ENCODE peak calls at places on chromosomes 1 and 21, in seven cellular contexts. One of them, this sample, is unnamed.

GRCh38 chr1:8423134-8423701 is 105.3 kb downstream of the SLC45A1 start:
- DNase-seq in bronchial epithelial cell: peak; percentile 21
- DNase-seq in A172: no peak
- DNase-seq in occipital lobe: no peak
- DNase-seq in GM03348: peak; percentile 63
- DNase-seq in HT1080: peak; percentile 12
- DNase-seq in psoas muscle: peak; percentile 75
- DNase-seq in this sample: no peak

GRCh38 chr1:78240755-78241154 is 195.0 kb downstream of the GIPC2 start:
- DNase-seq in bronchial epithelial cell: no peak
- DNase-seq in A172: no peak
- DNase-seq in occipital lobe: no peak
- DNase-seq in GM03348: peak; percentile 40
- DNase-seq in HT1080: no peak
- DNase-seq in psoas muscle: no peak
- DNase-seq in this sample: no peak

GRCh38 chr1:44631647-44632510 is 42.4 kb downstream of the TMEM53 start:
- DNase-seq in bronchial epithelial cell: peak; percentile 68
- DNase-seq in A172: peak; percentile 68
- DNase-seq in occipital lobe: peak; percentile 83
- DNase-seq in GM03348: peak; percentile 97
- DNase-seq in HT1080: peak; percentile 83
- DNase-seq in psoas muscle: peak; percentile 96
- DNase-seq in this sample: peak; percentile 87

GRCh38 chr1:46027788-46028573 is 104.4 kb downstream of the PIK3R3 start:
- DNase-seq in bronchial epithelial cell: no peak
- DNase-seq in A172: no peak
- DNase-seq in occipital lobe: no peak
- DNase-seq in GM03348: no peak
- DNase-seq in HT1080: no peak
- DNase-seq in psoas muscle: no peak
- DNase-seq in this sample: no peak

GRCh38 chr1:21278208-21278861 is 11.9 kb downstream of the ECE1 start:
- DNase-seq in bronchial epithelial cell: peak; percentile 44
- DNase-seq in A172: no peak
- DNase-seq in occipital lobe: no peak
- DNase-seq in GM03348: no peak
- DNase-seq in HT1080: no peak
- DNase-seq in psoas muscle: peak; percentile 65
- DNase-seq in this sample: no peak

GRCh38 chr1:155379180-155379876 is 58.6 kb downstream of the RUSC1 start:
- DNase-seq in bronchial epithelial cell: no peak
- DNase-seq in A172: peak; percentile 16
- DNase-seq in occipital lobe: no peak
- DNase-seq in GM03348: peak; percentile 75
- DNase-seq in HT1080: no peak
- DNase-seq in psoas muscle: no peak
- DNase-seq in this sample: peak; percentile 27

GRCh38 chr1:234730542-234731370 is 120.8 kb upstream of the IRF2BP2 start:
- DNase-seq in bronchial epithelial cell: no peak
- DNase-seq in A172: no peak
- DNase-seq in occipital lobe: no peak
- DNase-seq in GM03348: no peak
- DNase-seq in HT1080: no peak
- DNase-seq in psoas muscle: no peak
- DNase-seq in this sample: no peak

GRCh38 chr1:1415751-1416150 is 5.3 kb downstream of the ANKRD65 start:
- DNase-seq in bronchial epithelial cell: no peak
- DNase-seq in A172: no peak
- DNase-seq in occipital lobe: no peak
- DNase-seq in GM03348: no peak
- DNase-seq in HT1080: no peak
- DNase-seq in psoas muscle: peak; percentile 35
- DNase-seq in this sample: no peak

GRCh38 chr1:64246294-64246917 is 43.0 kb downstream of the UBE2U start:
- DNase-seq in bronchial epithelial cell: peak; percentile 58
- DNase-seq in A172: no peak
- DNase-seq in occipital lobe: no peak
- DNase-seq in GM03348: peak; percentile 56
- DNase-seq in HT1080: no peak
- DNase-seq in psoas muscle: no peak
- DNase-seq in this sample: peak; percentile 60

GRCh38 chr1:155983191-155984023 is 5.1 kb upstream of the ARHGEF2 start:
- DNase-seq in bronchial epithelial cell: peak; percentile 80
- DNase-seq in A172: peak; percentile 93
- DNase-seq in occipital lobe: no peak
- DNase-seq in GM03348: peak; percentile 87
- DNase-seq in HT1080: peak; percentile 100
- DNase-seq in psoas muscle: peak; percentile 86
- DNase-seq in this sample: peak; percentile 98

GRCh38 chr1:220430059-220430458 is 97.9 kb upstream of the MARK1 start:
- DNase-seq in bronchial epithelial cell: peak; percentile 31
- DNase-seq in A172: no peak
- DNase-seq in occipital lobe: no peak
- DNase-seq in GM03348: peak; percentile 16
- DNase-seq in HT1080: no peak
- DNase-seq in psoas muscle: no peak
- DNase-seq in this sample: peak; percentile 34

GRCh38 chr21:42201615-42202161 is 17.3 kb upstream of the ABCG1 start:
- DNase-seq in bronchial epithelial cell: peak; percentile 64
- DNase-seq in A172: no peak
- DNase-seq in occipital lobe: no peak
- DNase-seq in GM03348: no peak
- DNase-seq in HT1080: no peak
- DNase-seq in psoas muscle: no peak
- DNase-seq in this sample: peak; percentile 45

GRCh38 chr1:107820797-107821196 is 144.2 kb downstream of the VAV3 start:
- DNase-seq in bronchial epithelial cell: peak; percentile 69
- DNase-seq in A172: peak; percentile 45
- DNase-seq in occipital lobe: no peak
- DNase-seq in GM03348: no peak
- DNase-seq in HT1080: peak; percentile 73
- DNase-seq in psoas muscle: no peak
- DNase-seq in this sample: peak; percentile 36

GRCh38 chr1:41874350-41874749 is 44.4 kb downstream of the HIVEP3 start:
- DNase-seq in bronchial epithelial cell: no peak
- DNase-seq in A172: no peak
- DNase-seq in occipital lobe: no peak
- DNase-seq in GM03348: no peak
- DNase-seq in HT1080: no peak
- DNase-seq in psoas muscle: no peak
- DNase-seq in this sample: no peak

GRCh38 chr21:28485301-28486022 is 507.2 kb downstream of the LTN1 start:
- DNase-seq in bronchial epithelial cell: peak; percentile 63
- DNase-seq in A172: no peak
- DNase-seq in occipital lobe: no peak
- DNase-seq in GM03348: peak; percentile 61
- DNase-seq in HT1080: peak; percentile 4
- DNase-seq in psoas muscle: no peak
- DNase-seq in this sample: peak; percentile 46

GRCh38 chr1:51284487-51284954 is 45.8 kb downstream of the TTC39A start:
- DNase-seq in bronchial epithelial cell: no peak
- DNase-seq in A172: peak; percentile 68
- DNase-seq in occipital lobe: no peak
- DNase-seq in GM03348: no peak
- DNase-seq in HT1080: peak; percentile 28
- DNase-seq in psoas muscle: no peak
- DNase-seq in this sample: no peak

GRCh38 chr1:185681034-185681633 is 53.1 kb upstream of the HMCN1 start:
- DNase-seq in bronchial epithelial cell: peak; percentile 71
- DNase-seq in A172: peak; percentile 55
- DNase-seq in occipital lobe: no peak
- DNase-seq in GM03348: peak; percentile 52
- DNase-seq in HT1080: peak; percentile 43
- DNase-seq in psoas muscle: no peak
- DNase-seq in this sample: peak; percentile 81

GRCh38 chr1:37038079-37038702 is 3.9 kb upstream of the GRIK3 start:
- DNase-seq in bronchial epithelial cell: peak; percentile 29
- DNase-seq in A172: peak; percentile 1
- DNase-seq in occipital lobe: peak; percentile 63
- DNase-seq in GM03348: no peak
- DNase-seq in HT1080: peak; percentile 38
- DNase-seq in psoas muscle: no peak
- DNase-seq in this sample: peak; percentile 21

GRCh38 chr21:38295997-38296764 is 39.4 kb downstream of the KCNJ15 start:
- DNase-seq in bronchial epithelial cell: no peak
- DNase-seq in A172: peak; percentile 25
- DNase-seq in occipital lobe: no peak
- DNase-seq in GM03348: peak; percentile 27
- DNase-seq in HT1080: no peak
- DNase-seq in psoas muscle: no peak
- DNase-seq in this sample: no peak

GRCh38 chr21:20701235-20701634 is 297.0 kb upstream of the NCAM2 start:
- DNase-seq in bronchial epithelial cell: peak; percentile 10
- DNase-seq in A172: no peak
- DNase-seq in occipital lobe: no peak
- DNase-seq in GM03348: no peak
- DNase-seq in HT1080: peak; percentile 7
- DNase-seq in psoas muscle: no peak
- DNase-seq in this sample: no peak

GRCh38 chr1:21301794-21302440 is 11.7 kb upstream of the ECE1 start:
- DNase-seq in bronchial epithelial cell: no peak
- DNase-seq in A172: no peak
- DNase-seq in occipital lobe: no peak
- DNase-seq in GM03348: no peak
- DNase-seq in HT1080: no peak
- DNase-seq in psoas muscle: no peak
- DNase-seq in this sample: no peak

GRCh38 chr1:3067671-3068399 is 1.2 kb upstream of the PRDM16 start:
- DNase-seq in bronchial epithelial cell: no peak
- DNase-seq in A172: no peak
- DNase-seq in occipital lobe: no peak
- DNase-seq in GM03348: no peak
- DNase-seq in HT1080: no peak
- DNase-seq in psoas muscle: no peak
- DNase-seq in this sample: no peak

GRCh38 chr21:44281801-44282200 is 3.9 kb upstream of the AIRE start:
- DNase-seq in bronchial epithelial cell: no peak
- DNase-seq in A172: no peak
- DNase-seq in occipital lobe: no peak
- DNase-seq in GM03348: no peak
- DNase-seq in HT1080: no peak
- DNase-seq in psoas muscle: peak; percentile 35
- DNase-seq in this sample: no peak

GRCh38 chr1:231663211-231663792 is 36.7 kb downstream of the DISC1 start:
- DNase-seq in bronchial epithelial cell: no peak
- DNase-seq in A172: peak; percentile 39
- DNase-seq in occipital lobe: no peak
- DNase-seq in GM03348: no peak
- DNase-seq in HT1080: peak; percentile 60
- DNase-seq in psoas muscle: no peak
- DNase-seq in this sample: peak; percentile 58

GRCh38 chr1:227437495-227438008 is 119.3 kb upstream of the CDC42BPA start:
- DNase-seq in bronchial epithelial cell: peak; percentile 48
- DNase-seq in A172: peak; percentile 71
- DNase-seq in occipital lobe: no peak
- DNase-seq in GM03348: peak; percentile 82
- DNase-seq in HT1080: peak; percentile 70
- DNase-seq in psoas muscle: no peak
- DNase-seq in this sample: peak; percentile 83

GRCh38 chr1:236947794-236948193 is 56.4 kb downstream of the MT1HL1 start:
- DNase-seq in bronchial epithelial cell: no peak
- DNase-seq in A172: no peak
- DNase-seq in occipital lobe: no peak
- DNase-seq in GM03348: no peak
- DNase-seq in HT1080: no peak
- DNase-seq in psoas muscle: no peak
- DNase-seq in this sample: no peak

GRCh38 chr1:244502630-244503029 is 41.6 kb downstream of the CATSPERE start:
- DNase-seq in bronchial epithelial cell: no peak
- DNase-seq in A172: no peak
- DNase-seq in occipital lobe: no peak
- DNase-seq in GM03348: no peak
- DNase-seq in HT1080: no peak
- DNase-seq in psoas muscle: no peak
- DNase-seq in this sample: no peak

GRCh38 chr1:242030071-242030470 is 31.2 kb upstream of the MAP1LC3C start:
- DNase-seq in bronchial epithelial cell: peak; percentile 51
- DNase-seq in A172: peak; percentile 30
- DNase-seq in occipital lobe: no peak
- DNase-seq in GM03348: no peak
- DNase-seq in HT1080: peak; percentile 70
- DNase-seq in psoas muscle: no peak
- DNase-seq in this sample: no peak